ENCODE peak calls at places on chromosomes 11 and 22, in nine cellular contexts. One of them, this sample, is unnamed.

GRCh38 chr11:64123102-64123434 is 42.8 kb downstream of the MACROD1 start:
- DNase-seq in astrocyte: no peak
- DNase-seq in IMR-90: no peak
- DNase-seq in cardiac muscle cell: no peak
- DNase-seq in tibial nerve: no peak
- DNase-seq in ovary: peak; percentile 44
- DNase-seq in left lung: peak; percentile 89
- DNase-seq in stomach: peak; percentile 79
- DNase-seq in breast epithelium: peak; percentile 70
- DNase-seq in this sample: no peak

GRCh38 chr11:35237860-35238715 is 99.1 kb downstream of the CD44 start:
- DNase-seq in breast epithelium: no peak
- DNase-seq in IMR-90: no peak
- DNase-seq in ovary: no peak
- DNase-seq in stomach: peak; percentile 32
- DNase-seq in tibial nerve: no peak
- DNase-seq in astrocyte: no peak
- DNase-seq in left lung: no peak
- DNase-seq in cardiac muscle cell: peak; percentile 80
- DNase-seq in this sample: no peak

GRCh38 chr11:69971741-69972140 is 106.4 kb upstream of the ANO1 start:
- DNase-seq in stomach: no peak
- DNase-seq in breast epithelium: no peak
- DNase-seq in IMR-90: no peak
- DNase-seq in ovary: no peak
- DNase-seq in astrocyte: no peak
- DNase-seq in tibial nerve: no peak
- DNase-seq in left lung: no peak
- DNase-seq in cardiac muscle cell: no peak
- DNase-seq in this sample: no peak

GRCh38 chr11:59158206-59159068 is 13.5 kb upstream of the DTX4 start:
- DNase-seq in astrocyte: peak; percentile 39
- DNase-seq in tibial nerve: no peak
- DNase-seq in left lung: no peak
- DNase-seq in stomach: peak; percentile 58
- DNase-seq in breast epithelium: no peak
- DNase-seq in ovary: no peak
- DNase-seq in IMR-90: peak; percentile 75
- DNase-seq in cardiac muscle cell: peak; percentile 82
- DNase-seq in this sample: peak; percentile 75

GRCh38 chr11:68189888-68190287 is 23.2 kb downstream of the KMT5B start:
- DNase-seq in IMR-90: no peak
- DNase-seq in left lung: no peak
- DNase-seq in tibial nerve: no peak
- DNase-seq in ovary: no peak
- DNase-seq in stomach: no peak
- DNase-seq in cardiac muscle cell: no peak
- DNase-seq in astrocyte: no peak
- DNase-seq in breast epithelium: no peak
- DNase-seq in this sample: no peak

GRCh38 chr11:93736129-93736528 is 5.2 kb downstream of the TAF1D start:
- DNase-seq in IMR-90: peak; percentile 63
- DNase-seq in stomach: no peak
- DNase-seq in astrocyte: no peak
- DNase-seq in tibial nerve: no peak
- DNase-seq in cardiac muscle cell: peak; percentile 38
- DNase-seq in breast epithelium: no peak
- DNase-seq in ovary: no peak
- DNase-seq in left lung: no peak
- DNase-seq in this sample: no peak

GRCh38 chr11:70772950-70773349 is 374.6 kb downstream of the CTTN start:
- DNase-seq in breast epithelium: no peak
- DNase-seq in ovary: no peak
- DNase-seq in left lung: no peak
- DNase-seq in stomach: no peak
- DNase-seq in astrocyte: no peak
- DNase-seq in tibial nerve: no peak
- DNase-seq in cardiac muscle cell: no peak
- DNase-seq in IMR-90: no peak
- DNase-seq in this sample: no peak

GRCh38 chr11:14373941-14374646 is 15.1 kb upstream of the RRAS2 start:
- DNase-seq in cardiac muscle cell: peak; percentile 74
- DNase-seq in IMR-90: peak; percentile 75
- DNase-seq in stomach: peak; percentile 29
- DNase-seq in astrocyte: peak; percentile 69
- DNase-seq in tibial nerve: no peak
- DNase-seq in left lung: no peak
- DNase-seq in breast epithelium: no peak
- DNase-seq in ovary: no peak
- DNase-seq in this sample: peak; percentile 66

GRCh38 chr11:125123947-125124633 is 12.7 kb upstream of the TMEM218 start:
- DNase-seq in breast epithelium: no peak
- DNase-seq in left lung: no peak
- DNase-seq in tibial nerve: no peak
- DNase-seq in cardiac muscle cell: peak; percentile 66
- DNase-seq in astrocyte: peak; percentile 42
- DNase-seq in stomach: peak; percentile 74
- DNase-seq in ovary: no peak
- DNase-seq in IMR-90: peak; percentile 32
- DNase-seq in this sample: peak; percentile 64

GRCh38 chr22:45112136-45112879 is 51.4 kb upstream of the NUP50 start:
- DNase-seq in ovary: no peak
- DNase-seq in stomach: no peak
- DNase-seq in astrocyte: no peak
- DNase-seq in tibial nerve: no peak
- DNase-seq in breast epithelium: no peak
- DNase-seq in left lung: no peak
- DNase-seq in IMR-90: peak; percentile 84
- DNase-seq in cardiac muscle cell: peak; percentile 27
- DNase-seq in this sample: no peak

GRCh38 chr11:32311351-32312077 is 123.8 kb downstream of the WT1 start:
- DNase-seq in breast epithelium: no peak
- DNase-seq in stomach: no peak
- DNase-seq in ovary: no peak
- DNase-seq in left lung: no peak
- DNase-seq in IMR-90: no peak
- DNase-seq in cardiac muscle cell: no peak
- DNase-seq in astrocyte: no peak
- DNase-seq in tibial nerve: no peak
- DNase-seq in this sample: no peak

GRCh38 chr11:35115688-35116030 is 23.3 kb upstream of the CD44 start:
- DNase-seq in left lung: no peak
- DNase-seq in stomach: no peak
- DNase-seq in tibial nerve: no peak
- DNase-seq in astrocyte: peak; percentile 30
- DNase-seq in IMR-90: no peak
- DNase-seq in ovary: no peak
- DNase-seq in breast epithelium: no peak
- DNase-seq in cardiac muscle cell: no peak
- DNase-seq in this sample: no peak

GRCh38 chr11:9616858-9617257 is 43.4 kb downstream of the WEE1 start:
- DNase-seq in ovary: no peak
- DNase-seq in tibial nerve: no peak
- DNase-seq in breast epithelium: no peak
- DNase-seq in astrocyte: no peak
- DNase-seq in stomach: no peak
- DNase-seq in IMR-90: peak; percentile 66
- DNase-seq in left lung: no peak
- DNase-seq in cardiac muscle cell: no peak
- DNase-seq in this sample: no peak

GRCh38 chr11:123601737-123602136 is 52.7 kb downstream of the SCN3B start:
- DNase-seq in cardiac muscle cell: no peak
- DNase-seq in breast epithelium: no peak
- DNase-seq in stomach: no peak
- DNase-seq in tibial nerve: no peak
- DNase-seq in astrocyte: no peak
- DNase-seq in IMR-90: no peak
- DNase-seq in left lung: no peak
- DNase-seq in ovary: no peak
- DNase-seq in this sample: no peak
- TF ChIP-seq CTCF in cardiac muscle cell: no peak
- TF ChIP-seq CTCF in breast epithelium: no peak
- TF ChIP-seq CTCF in stomach: no peak
- TF ChIP-seq CTCF in tibial nerve: no peak
- TF ChIP-seq CTCF in astrocyte: no peak
- TF ChIP-seq CTCF in IMR-90: no peak
- TF ChIP-seq CTCF in left lung: no peak
- TF ChIP-seq CTCF in ovary: no peak
- TF ChIP-seq CTCF in this sample: no peak

GRCh38 chr22:19115628-19116027 is 6.6 kb downstream of the DGCR2 start:
- DNase-seq in left lung: no peak
- DNase-seq in breast epithelium: no peak
- DNase-seq in stomach: no peak
- DNase-seq in ovary: no peak
- DNase-seq in IMR-90: no peak
- DNase-seq in cardiac muscle cell: no peak
- DNase-seq in tibial nerve: no peak
- DNase-seq in astrocyte: no peak
- DNase-seq in this sample: no peak

GRCh38 chr22:19113429-19113828 is 8.8 kb downstream of the DGCR2 start:
- DNase-seq in ovary: no peak
- DNase-seq in breast epithelium: no peak
- DNase-seq in stomach: no peak
- DNase-seq in left lung: no peak
- DNase-seq in cardiac muscle cell: no peak
- DNase-seq in astrocyte: no peak
- DNase-seq in IMR-90: no peak
- DNase-seq in tibial nerve: no peak
- DNase-seq in this sample: no peak

GRCh38 chr22:19118601-19118880 is 3.7 kb downstream of the DGCR2 start:
- DNase-seq in stomach: no peak
- DNase-seq in IMR-90: no peak
- DNase-seq in left lung: no peak
- DNase-seq in ovary: no peak
- DNase-seq in breast epithelium: no peak
- DNase-seq in tibial nerve: no peak
- DNase-seq in cardiac muscle cell: no peak
- DNase-seq in astrocyte: no peak
- DNase-seq in this sample: no peak

GRCh38 chr22:19117111-19117512 is 5.1 kb downstream of the DGCR2 start:
- DNase-seq in stomach: no peak
- DNase-seq in tibial nerve: no peak
- DNase-seq in ovary: no peak
- DNase-seq in breast epithelium: no peak
- DNase-seq in cardiac muscle cell: no peak
- DNase-seq in left lung: no peak
- DNase-seq in IMR-90: no peak
- DNase-seq in astrocyte: no peak
- DNase-seq in this sample: no peak

GRCh38 chr22:19114984-19115552 is 7.1 kb downstream of the DGCR2 start:
- DNase-seq in astrocyte: no peak
- DNase-seq in breast epithelium: no peak
- DNase-seq in left lung: no peak
- DNase-seq in cardiac muscle cell: no peak
- DNase-seq in IMR-90: no peak
- DNase-seq in stomach: no peak
- DNase-seq in ovary: no peak
- DNase-seq in tibial nerve: no peak
- DNase-seq in this sample: no peak
- H3K4me1 ChIP-seq in astrocyte: no peaks in the 10 kb centered on the region
- H3K4me1 ChIP-seq in breast epithelium: no peaks in the 10 kb centered on the region
- H3K4me1 ChIP-seq in left lung: peaks cover 78% of the 10 kb centered on the region
- H3K4me1 ChIP-seq in cardiac muscle cell: no peaks in the 10 kb centered on the region
- H3K4me1 ChIP-seq in IMR-90: peaks cover 6% of the 10 kb centered on the region
- H3K4me1 ChIP-seq in stomach: peaks cover 85% of the 10 kb centered on the region
- H3K4me1 ChIP-seq in ovary: peaks cover 23% of the 10 kb centered on the region
- H3K4me1 ChIP-seq in tibial nerve: peaks cover 55% of the 10 kb centered on the region
- H3K4me1 ChIP-seq in this sample: peaks cover 63% of the 10 kb centered on the region

GRCh38 chr11:65903715-65904114 is 3.5 kb upstream of the FOSL1 start:
- DNase-seq in left lung: no peak
- DNase-seq in stomach: no peak
- DNase-seq in ovary: no peak
- DNase-seq in cardiac muscle cell: no peak
- DNase-seq in breast epithelium: no peak
- DNase-seq in IMR-90: no peak
- DNase-seq in tibial nerve: no peak
- DNase-seq in astrocyte: no peak
- DNase-seq in this sample: no peak
- TF ChIP-seq CTCF in left lung: no peak
- TF ChIP-seq CTCF in stomach: no peak
- TF ChIP-seq CTCF in ovary: no peak
- TF ChIP-seq CTCF in cardiac muscle cell: no peak
- TF ChIP-seq CTCF in breast epithelium: no peak
- TF ChIP-seq CTCF in IMR-90: no peak
- TF ChIP-seq CTCF in tibial nerve: no peak
- TF ChIP-seq CTCF in astrocyte: no peak
- TF ChIP-seq CTCF in this sample: no peak

DNA sequence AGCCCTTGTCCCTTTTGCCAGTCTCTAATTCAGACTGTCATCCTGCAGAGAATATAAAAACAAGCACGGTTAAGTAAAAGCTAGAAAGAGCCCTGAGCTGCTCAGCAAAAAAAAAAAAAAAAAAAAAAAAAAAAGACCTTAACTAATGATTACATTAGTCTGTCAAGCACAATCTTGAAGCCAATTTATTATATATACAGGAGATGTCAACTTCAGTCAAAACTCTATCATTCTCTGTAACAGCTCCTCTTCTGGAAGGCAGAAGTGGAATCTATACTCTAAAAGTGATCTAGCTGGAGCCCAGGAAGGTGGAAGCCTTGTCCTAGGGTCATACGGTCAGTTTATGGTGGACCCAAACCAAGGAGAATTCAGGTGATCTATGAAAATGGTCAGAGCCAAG is 55.2 kb upstream of the UBASH3B start:
- DNase-seq in astrocyte: no peak
- DNase-seq in IMR-90: no peak
- DNase-seq in stomach: no peak
- DNase-seq in tibial nerve: no peak
- DNase-seq in left lung: no peak
- DNase-seq in cardiac muscle cell: no peak
- DNase-seq in ovary: no peak
- DNase-seq in breast epithelium: no peak
- DNase-seq in this sample: no peak
- H3K4me1 ChIP-seq in astrocyte: peaks cover 7% of the 10 kb centered on the region
- H3K4me1 ChIP-seq in IMR-90: peaks cover 2% of the 10 kb centered on the region
- H3K4me1 ChIP-seq in stomach: no peaks in the 10 kb centered on the region
- H3K4me1 ChIP-seq in tibial nerve: no peaks in the 10 kb centered on the region
- H3K4me1 ChIP-seq in left lung: no peaks in the 10 kb centered on the region
- H3K4me1 ChIP-seq in cardiac muscle cell: no peaks in the 10 kb centered on the region
- H3K4me1 ChIP-seq in ovary: no peaks in the 10 kb centered on the region
- H3K4me1 ChIP-seq in breast epithelium: no peaks in the 10 kb centered on the region
- H3K4me1 ChIP-seq in this sample: no peaks in the 10 kb centered on the region

DNA sequence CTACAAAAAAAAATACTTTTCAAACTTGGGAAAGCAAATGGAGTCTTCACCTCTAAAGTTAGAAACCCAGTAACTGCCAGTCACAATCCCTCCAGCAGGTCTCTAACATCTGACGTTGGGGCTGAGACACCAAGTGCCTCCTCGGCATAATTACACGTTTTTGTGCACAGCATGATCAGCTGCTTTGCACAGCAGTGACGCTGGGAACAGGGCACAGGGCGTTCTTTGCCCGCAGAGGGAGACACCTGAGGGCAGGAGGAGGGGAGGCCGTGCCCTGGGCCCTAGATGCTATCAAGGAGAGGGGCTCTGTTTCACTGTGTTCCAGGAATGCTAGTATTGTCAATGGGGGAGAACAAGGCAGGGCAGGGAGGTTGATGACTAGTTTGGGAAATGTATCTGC is 120.1 kb downstream of the PARVA start:
- DNase-seq in tibial nerve: no peak
- DNase-seq in IMR-90: no peak
- DNase-seq in cardiac muscle cell: no peak
- DNase-seq in ovary: no peak
- DNase-seq in stomach: no peak
- DNase-seq in breast epithelium: no peak
- DNase-seq in astrocyte: no peak
- DNase-seq in left lung: no peak
- DNase-seq in this sample: no peak
- TF ChIP-seq CTCF in tibial nerve: no peak
- TF ChIP-seq CTCF in IMR-90: no peak
- TF ChIP-seq CTCF in cardiac muscle cell: no peak
- TF ChIP-seq CTCF in ovary: no peak
- TF ChIP-seq CTCF in stomach: no peak
- TF ChIP-seq CTCF in breast epithelium: no peak
- TF ChIP-seq CTCF in astrocyte: no peak
- TF ChIP-seq CTCF in left lung: no peak
- TF ChIP-seq CTCF in this sample: no peak

This sample was measured in right atrium auricular region.